ENCODE peak calls at places on chromosomes 4 and X, in six cellular contexts. W is NCI-H146, Z is D721Med, T is endothelial cell, P is NCI-H1105, G is NCI-H1694. K is an unnamed sample.
A peak's percentile ranks its signal among the peaks of the same experiment; 100 is the strongest.

GRCh38 chr4:105990933-105991332 is 95.7 kb downstream of the NPNT start:
- DNase-seq in W (peak; percentile 1), Z (no peak), T (no peak), P (no peak), G (no peak), K (no peak)

GRCh38 chr4:186808635-186809018 is 85.0 kb upstream of the FAT1 start:
- DNase-seq in W (no peak), Z (no peak), T (no peak), P (no peak), G (no peak), K (no peak)

GRCh38 chr4:73864973-73865372 is 4.2 kb upstream of the CXCL1 start:
- DNase-seq in W (no peak), Z (no peak), T (no peak), P (no peak), G (no peak), K (no peak)

GRCh38 chr4:77355731-77356130 is 198.7 kb downstream of the CCNG2 start:
- DNase-seq in W (no peak), Z (no peak), T (no peak), P (no peak), G (no peak), K (no peak)

GRCh38 chr4:68874507-68874906 is 58.7 kb downstream of the UGT2B10 start:
- DNase-seq in W (no peak), Z (no peak), T (no peak), P (no peak), G (no peak), K (no peak)

GRCh38 chr4:39341075-39341725 is 25.0 kb downstream of the RFC1 start:
- DNase-seq in W (no peak), Z (no peak), T (no peak), P (no peak), G (no peak), K (no peak)

GRCh38 chrX:148700021-148700420 is 199.6 kb downstream of the AFF2 start:
- DNase-seq in W (no peak), Z (no peak), T (no peak), P (no peak), G (peak; percentile 15), K (no peak)

GRCh38 chrX:152445926-152446325 is 5.2 kb downstream of the GABRA3 start:
- DNase-seq in W (no peak), Z (no peak), T (no peak), P (no peak), G (no peak), K (no peak)

GRCh38 chr4:106775636-106776035 is 260.5 kb downstream of the DKK2 start:
- DNase-seq in W (no peak), Z (no peak), T (no peak), P (no peak), G (no peak), K (no peak)

GRCh38 chrX:129496625-129497024 is 26.7 kb downstream of the SMARCA1 start:
- DNase-seq in W (no peak), Z (no peak), T (no peak), P (no peak), G (no peak), K (no peak)

GRCh38 chrX:132270699-132271098 is 51.5 kb upstream of the RAP2C start:
- DNase-seq in W (no peak), Z (no peak), T (no peak), P (no peak), G (no peak), K (no peak)

GRCh38 chr4:88159137-88159725 is 792 bp upstream of the ABCG2 start:
- DNase-seq in W (no peak), Z (no peak), T (no peak), P (peak; percentile 0), G (no peak), K (no peak)

GRCh38 chr4:162061214-162061613 is 102.6 kb downstream of the FSTL5 start:
- DNase-seq in W (no peak), Z (no peak), T (no peak), P (no peak), G (no peak), K (no peak)

GRCh38 chrX:152822383-152823086 is 8.0 kb downstream of the CETN2 start:
- DNase-seq in W (no peak), Z (no peak), T (no peak), P (no peak), G (no peak), K (no peak)

GRCh38 chrX:48919360-48919821 is 567 bp upstream of the PIM2 start:
- DNase-seq in W (peak; percentile 44), Z (no peak), T (no peak), P (no peak), G (no peak), K (no peak)

GRCh38 chr4:169627307-169627706 is 6.9 kb downstream of the CLCN3 start:
- DNase-seq in W (no peak), Z (no peak), T (no peak), P (no peak), G (no peak), K (no peak)

GRCh38 chrX:39152106-39152649 is 350.9 kb downstream of the MID1IP1 start:
- DNase-seq in W (peak; percentile 85), Z (no peak), T (peak; percentile 68), P (peak; percentile 81), G (peak; percentile 80), K (peak; percentile 92)

GRCh38 chr4:22485751-22486150 is 30.1 kb downstream of the ADGRA3 start:
- DNase-seq in W (peak; percentile 26), Z (no peak), T (no peak), P (peak; percentile 73), G (no peak), K (no peak)

GRCh38 chr4:37648084-37648817 is 37.9 kb downstream of the RELL1 start:
- DNase-seq in W (no peak), Z (no peak), T (no peak), P (no peak), G (no peak), K (no peak)

GRCh38 chr4:53858744-53859143 is 205.7 kb downstream of the CHIC2 start:
- DNase-seq in W (no peak), Z (no peak), T (no peak), P (no peak), G (no peak), K (no peak)

GRCh38 chrX:153831435-153832150 is 1.2 kb upstream of the PDZD4 start:
- DNase-seq in W (no peak), Z (no peak), T (no peak), P (no peak), G (no peak), K (no peak)

GRCh38 chr4:136812100-136812880 is 720.0 kb downstream of the PCDH18 start:
- DNase-seq in W (no peak), Z (no peak), T (no peak), P (no peak), G (no peak), K (no peak)

GRCh38 chr4:185395255-185395955 is at the start of gene LRP2BP:
- DNase-seq in W (no peak), Z (no peak), T (no peak), P (peak; percentile 47), G (peak; percentile 8), K (peak; percentile 68)

GRCh38 chr4:138205531-138206233 is 36.5 kb downstream of the SLC7A11 start:
- DNase-seq in W (no peak), Z (no peak), T (no peak), P (no peak), G (no peak), K (no peak)

GRCh38 chr4:138181288-138181687 is 60.9 kb downstream of the SLC7A11 start:
- DNase-seq in W (no peak), Z (no peak), T (no peak), P (no peak), G (no peak), K (no peak)

GRCh38 chr4:57040510-57040909 is 61.8 kb downstream of the POLR2B start:
- DNase-seq in W (peak; percentile 17), Z (no peak), T (no peak), P (no peak), G (no peak), K (no peak)

GRCh38 chr4:142809559-142809958 is 36.5 kb downstream of the INPP4B start:
- DNase-seq in W (no peak), Z (no peak), T (no peak), P (no peak), G (no peak), K (no peak)

GRCh38 chrX:12974797-12975669 is at the start of gene TMSB4X:
- DNase-seq in W (peak; percentile 90), Z (peak; percentile 29), T (peak; percentile 78), P (peak; percentile 78), G (no peak), K (peak; percentile 85)

GRCh38 chr4:55214172-55214571 is 88.8 kb upstream of the KDR start:
- DNase-seq in W (no peak), Z (no peak), T (peak; percentile 59), P (no peak), G (no peak), K (peak; percentile 8)

GRCh38 chr4:69497886-69498395 is 2.2 kb upstream of the UGT2B4 start:
- DNase-seq in W (no peak), Z (no peak), T (no peak), P (no peak), G (no peak), K (no peak)

GRCh38 chrX:1466971-1467561 is 14.4 kb upstream of the ASMTL start:
- DNase-seq in W (no peak), Z (no peak), T (no peak), P (no peak), G (no peak), K (no peak)

GRCh38 chr4:101306225-101306624 is 41.1 kb downstream of the PPP3CA start:
- DNase-seq in W (no peak), Z (no peak), T (no peak), P (no peak), G (no peak), K (no peak)

GRCh38 chr4:8419222-8420041 is 21.1 kb downstream of the ACOX3 start:
- DNase-seq in W (no peak), Z (no peak), T (no peak), P (no peak), G (no peak), K (no peak)

GRCh38 chr4:27217261-27217769 is 356.7 kb downstream of the STIM2 start:
- DNase-seq in W (no peak), Z (no peak), T (no peak), P (no peak), G (no peak), K (no peak)

GRCh38 chrX:19440713-19441112 is 74.6 kb downstream of the MAP3K15 start:
- DNase-seq in W (no peak), Z (no peak), T (no peak), P (no peak), G (no peak), K (no peak)